ENCODE peak calls at places on chromosomes 12 and 14, in four cellular contexts. J, B, A and Z are unnamed samples.

GRCh38 chr14:81205639-81206038 is 15.1 kb downstream of the GTF2A1 start:
- DNase-seq in J (no peak), B (no peak), A (no peak), Z (peak)

GRCh38 chr12:96241484-96242256 is 47.5 kb downstream of the ELK3 start:
- DNase-seq in B (peak), J (no peak), A (no peak), Z (peak)

GRCh38 chr12:75859868-75860267 is 171.7 kb downstream of the PHLDA1 start:
- DNase-seq in A (no peak), B (no peak), J (no peak), Z (peak)

GRCh38 chr12:1436015-1436414 is 158.4 kb downstream of the FBXL14 start:
- DNase-seq in A (no peak), J (no peak), B (no peak), Z (no peak)

GRCh38 chr12:53071591-53072551 is 7.3 kb downstream of the SPRYD3 start:
- DNase-seq in J (peak), B (no peak), A (no peak), Z (peak)

GRCh38 chr14:33617154-33617553 is 333.7 kb downstream of the EGLN3 start:
- DNase-seq in J (no peak), A (no peak), B (no peak), Z (peak)

GRCh38 chr12:27304856-27305255 is 27.8 kb upstream of the BMAL2 start:
- DNase-seq in B (no peak), J (no peak), A (no peak), Z (no peak)

GRCh38 chr14:49991491-49991890 is 98.6 kb downstream of the ARF6 start:
- DNase-seq in J (peak), A (no peak), B (no peak), Z (no peak)

GRCh38 chr12:53299454-53300180 is at the start of gene MYG1:
- DNase-seq in J (peak), A (peak), B (peak), Z (peak)

GRCh38 chr12:52029686-52030085 is 21.6 kb upstream of the NR4A1 start:
- DNase-seq in A (no peak), B (peak), J (no peak), Z (peak)

GRCh38 chr12:93569301-93569655 is 3.2 kb upstream of the SOCS2 start:
- DNase-seq in A (no peak), J (no peak), B (no peak), Z (no peak)

GRCh38 chr12:62724947-62725447 is 210.0 kb downstream of the PPM1H start:
- DNase-seq in B (peak), J (peak), A (peak), Z (peak)

GRCh38 chr12:7916936-7917335 is 19.1 kb downstream of the SLC2A3 start:
- DNase-seq in J (no peak), A (no peak), B (no peak), Z (no peak)

GRCh38 chr12:45433441-45433868 is 217.6 kb downstream of the ANO6 start:
- DNase-seq in J (no peak), A (peak), B (no peak), Z (no peak)

GRCh38 chr12:31818623-31819268 is 89.9 kb upstream of the AMN1 start:
- DNase-seq in B (no peak), J (no peak), A (no peak), Z (no peak)

GRCh38 chr12:106178582-106178981 is 39.8 kb upstream of the NUAK1 start:
- DNase-seq in A (no peak), B (no peak), J (no peak), Z (no peak)

GRCh38 chr12:22083167-22083566 is 37.1 kb downstream of the CMAS start:
- DNase-seq in B (peak), A (peak), J (no peak), Z (peak)

GRCh38 chr12:94286580-94287244 is 138.3 kb downstream of the PLXNC1 start:
- DNase-seq in A (no peak), J (no peak), B (no peak), Z (no peak)

GRCh38 chr12:128654462-128654861 is 169.3 kb downstream of the SLC15A4 start:
- DNase-seq in A (no peak), B (no peak), J (no peak), Z (no peak)

GRCh38 chr12:131694116-131694838 is 16.6 kb upstream of the SFSWAP start:
- DNase-seq in J (no peak), A (no peak), B (no peak), Z (no peak)

GRCh38 chr14:23052182-23052623 is 5.1 kb downstream of the CDH24 start:
- DNase-seq in B (peak), J (peak), A (peak), Z (no peak)

GRCh38 chr12:127984386-127985055 is 282.4 kb upstream of the TMEM132C start:
- DNase-seq in A (no peak), J (no peak), B (no peak), Z (no peak)

GRCh38 chr12:69490920-69491643 is 20.9 kb downstream of the FRS2 start:
- DNase-seq in A (no peak), B (no peak), J (no peak), Z (no peak)
- TF ChIP-seq MAZ in A (no peak), B (no peak), J (no peak), Z (no peak)

GRCh38 chr12:68331500-68331868 is 678 bp downstream of the MDM1 start:
- DNase-seq in A (no peak), J (no peak), B (no peak), Z (no peak)
- TF ChIP-seq RAD21 in A (no peak), J (no peak), B (no peak), Z (no peak)

DNA sequence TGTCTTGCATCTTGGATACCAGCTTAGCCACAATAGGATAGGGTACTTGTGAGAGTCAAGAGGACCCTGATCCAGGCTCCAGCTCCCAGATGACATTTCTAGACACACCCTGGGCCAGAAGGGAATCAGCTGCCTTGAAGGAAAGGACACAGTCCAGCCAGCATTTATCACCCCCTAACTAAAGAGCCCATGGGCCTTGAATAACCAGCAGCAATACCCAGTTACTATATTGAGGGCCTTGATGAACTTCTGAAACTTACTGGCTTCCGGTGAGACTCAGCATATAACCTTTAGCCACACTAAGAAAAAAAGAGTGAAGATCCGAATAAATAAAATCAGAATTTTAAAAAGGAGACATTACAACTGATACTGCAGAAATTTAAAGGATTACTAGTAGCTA is 1135.4 kb downstream of the LRFN5 start:
- DNase-seq in B (no peak), A (no peak), J (no peak), Z (no peak)
- TF ChIP-seq RFX5 in B (no peak), A (no peak), J (no peak), Z (no peak)

GRCh38 chr12:55720071-55720564 is at the start of gene RDH5:
- DNase-seq in A (peak), B (peak), J (no peak), Z (peak)
- TF ChIP-seq MAZ in A (no peak), B (no peak), J (no peak), Z (peak)

DNA sequence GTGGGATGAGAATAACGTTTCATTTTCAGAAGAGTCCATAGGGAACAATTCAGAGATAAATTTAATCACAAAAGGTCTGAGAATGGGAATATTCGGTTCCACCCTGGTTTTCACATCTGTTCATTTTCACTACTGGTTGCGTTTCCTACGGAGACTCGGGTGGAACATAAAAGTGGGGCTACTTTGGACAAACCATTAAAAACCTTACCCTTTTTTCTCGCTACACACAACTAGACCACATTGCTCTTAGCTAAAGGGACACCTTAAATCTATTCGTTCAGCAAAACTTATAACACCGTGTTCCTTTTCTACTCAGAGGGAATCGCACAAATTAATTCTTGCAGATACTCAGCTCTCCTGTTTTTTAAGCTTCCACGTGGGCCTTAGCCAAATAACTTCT is 1.0 kb upstream of the SUDS3 start:
- DNase-seq in A (no peak), B (no peak), J (no peak), Z (no peak)
- TF ChIP-seq RAD21 in A (no peak), B (no peak), J (no peak), Z (no peak)

DNA sequence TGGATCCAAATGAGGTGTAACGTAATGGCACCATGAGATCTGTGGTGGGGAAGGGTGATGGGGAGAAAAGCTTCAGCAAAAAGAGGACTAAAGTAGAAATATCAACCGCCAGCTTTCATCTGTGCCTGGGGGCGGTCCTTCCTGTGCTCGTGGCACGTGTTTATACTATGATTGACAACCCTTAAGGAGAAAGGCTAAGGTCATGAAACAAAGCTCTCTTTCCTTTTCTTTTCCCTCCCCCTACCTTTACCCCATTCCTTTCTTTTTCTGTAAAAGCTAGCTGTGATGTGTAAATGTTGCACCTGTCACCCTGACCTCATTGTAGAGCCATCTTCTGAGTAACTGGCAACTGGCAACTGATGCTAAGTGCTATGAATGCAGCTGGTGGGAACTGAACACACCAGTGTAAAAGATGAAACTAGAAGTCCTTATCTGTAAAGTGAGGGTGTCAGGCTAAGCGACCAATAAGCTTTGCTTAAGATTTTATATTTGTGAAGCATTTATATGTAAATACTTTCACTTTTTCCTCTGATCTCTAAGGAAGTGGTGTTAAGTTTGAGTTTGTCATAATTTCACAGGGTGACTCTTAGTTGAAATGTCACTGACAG is 102.8 kb upstream of the BCAT1 start:
- DNase-seq in B (no peak), J (no peak), A (no peak), Z (no peak)
- TF ChIP-seq RFX5 in B (no peak), J (no peak), A (no peak), Z (no peak)

GRCh38 chr12:71338933-71339332 is 100.7 kb upstream of the LGR5 start:
- DNase-seq in A (no peak), B (no peak), J (no peak), Z (no peak)

GRCh38 chr12:71335668-71336257 is 103.8 kb upstream of the LGR5 start:
- DNase-seq in A (no peak), B (no peak), J (no peak), Z (no peak)

GRCh38 chr12:71333418-71333817 is 106.2 kb upstream of the LGR5 start:
- DNase-seq in A (no peak), J (no peak), B (no peak), Z (no peak)
- TF ChIP-seq MAZ in A (no peak), J (no peak), B (no peak), Z (no peak)

DNA sequence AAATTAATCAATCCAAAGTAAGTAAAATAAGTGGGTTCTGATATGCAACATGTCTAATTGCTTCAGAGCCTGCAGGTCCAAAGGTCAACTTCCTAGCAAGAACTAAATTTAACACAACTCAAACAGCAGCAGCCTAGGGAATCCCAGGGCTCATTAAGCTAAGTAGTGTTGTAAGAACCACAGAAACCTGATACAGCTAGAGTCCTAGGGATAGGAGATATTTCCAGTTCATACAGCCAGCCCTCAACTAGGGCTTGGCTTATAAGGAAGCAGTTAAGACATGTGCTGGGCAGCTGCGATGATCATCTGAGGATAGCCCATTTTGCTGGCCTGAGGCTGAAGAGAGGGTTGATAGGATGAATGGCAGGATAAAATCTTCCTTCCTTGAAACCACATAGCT is at the start of gene OR4Q3:
- DNase-seq in B (no peak), J (no peak), A (no peak), Z (no peak)
- TF ChIP-seq RAD21 in B (no peak), J (no peak), A (no peak), Z (no peak)

DNA sequence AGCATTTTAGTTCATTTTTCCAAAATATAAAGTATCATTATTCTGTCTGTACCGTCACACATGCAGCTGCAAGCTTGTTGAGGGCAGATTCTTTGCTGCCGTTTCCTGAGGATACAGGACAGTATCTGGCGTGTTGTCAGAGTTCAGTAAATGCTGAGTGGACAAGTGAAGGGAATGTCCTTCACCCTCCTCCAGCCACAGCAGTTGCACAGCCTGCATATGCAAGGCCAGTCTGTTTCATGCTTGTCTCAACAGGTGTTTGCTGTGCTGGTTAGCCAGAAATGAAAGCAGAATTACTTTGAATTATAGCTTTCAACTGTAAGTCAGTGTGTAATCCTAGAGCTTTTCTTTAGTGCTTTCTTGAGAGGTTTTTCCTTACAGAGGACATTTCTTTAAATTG is 36.5 kb downstream of the TDP1 start:
- DNase-seq in J (no peak), A (no peak), B (no peak), Z (no peak)
- TF ChIP-seq RFX5 in J (no peak), A (no peak), B (no peak), Z (no peak)